ENCODE peak calls at places on chromosomes 1 and 21, in four cellular contexts. U is A549, D is HCT116, T is SK-N-SH. C is an unnamed sample.

GRCh38 chr21:32276671-32277070 is 2.2 kb downstream of the MIS18A start:
- DNase-seq in U (no peak), D (no peak), T (no peak), C (no peak)

GRCh38 chr1:8078176-8078671 is 52.1 kb upstream of the ERRFI1 start:
- DNase-seq in T (no peak), U (peak), D (peak), C (peak)

GRCh38 chr1:229998980-229999379 is 68.1 kb upstream of the GALNT2 start:
- DNase-seq in D (no peak), U (no peak), T (no peak), C (no peak)

GRCh38 chr1:107992341-107992740 is 27.4 kb upstream of the VAV3 start:
- DNase-seq in T (no peak), D (no peak), U (no peak), C (no peak)

GRCh38 chr1:25685938-25686665 is 69.5 kb downstream of the MAN1C1 start:
- DNase-seq in U (no peak), T (no peak), D (no peak), C (no peak)

GRCh38 chr1:186420923-186421322 is 40.0 kb downstream of the PDC start:
- DNase-seq in T (no peak), U (no peak), D (no peak), C (no peak)

GRCh38 chr1:87968259-87968955 is 639.7 kb downstream of the LMO4 start:
- DNase-seq in D (no peak), U (no peak), T (no peak), C (peak)

GRCh38 chr21:35273331-35273730 is 224.2 kb upstream of the RUNX1 start:
- DNase-seq in T (no peak), U (no peak), D (no peak), C (no peak)

GRCh38 chr21:38170705-38171682 is 85.8 kb upstream of the KCNJ15 start:
- DNase-seq in D (no peak), T (no peak), U (peak), C (peak)

GRCh38 chr1:86429830-86430229 is 5.9 kb downstream of the CLCA2 start:
- DNase-seq in U (peak), D (no peak), T (no peak), C (peak)

GRCh38 chr1:226601456-226601855 is 52.9 kb downstream of the STUM start:
- DNase-seq in D (no peak), T (no peak), U (no peak), C (no peak)

GRCh38 chr1:151815716-151816327 is 10.6 kb upstream of the LINGO4 start:
- DNase-seq in U (no peak), T (no peak), D (no peak), C (no peak)

GRCh38 chr21:39057121-39057520 is 126.1 kb downstream of the PSMG1 start:
- DNase-seq in D (no peak), T (no peak), U (no peak), C (no peak)

GRCh38 chr21:43854773-43855633 is 10.0 kb upstream of the AGPAT3 start:
- DNase-seq in T (no peak), U (no peak), D (no peak), C (no peak)

GRCh38 chr1:199123615-199124014 is 484.8 kb downstream of the PTPRC start:
- DNase-seq in U (no peak), D (no peak), T (no peak), C (no peak)

GRCh38 chr1:41362749-41363631 is 1.8 kb downstream of the FOXO6 start:
- DNase-seq in T (no peak), D (no peak), U (no peak), C (no peak)

GRCh38 chr1:203661572-203661971 is 34.9 kb downstream of the ATP2B4 start:
- DNase-seq in D (peak), T (no peak), U (no peak), C (no peak)

GRCh38 chr1:111366256-111366655 is 61.3 kb downstream of the OVGP1 start:
- DNase-seq in D (no peak), U (no peak), T (no peak), C (no peak)

GRCh38 chr1:111571987-111572386 is 47.6 kb upstream of the RAP1A start:
- DNase-seq in U (no peak), D (no peak), T (no peak), C (no peak)

GRCh38 chr1:25031601-25031965 is 101.5 kb upstream of the RUNX3 start:
- DNase-seq in T (no peak), U (no peak), D (no peak), C (no peak)

GRCh38 chr1:24775901-24776300 is 30.7 kb downstream of the CLIC4 start:
- DNase-seq in D (no peak), U (no peak), T (no peak), C (no peak)

GRCh38 chr1:112272101-112272772 is 123.8 kb upstream of the CTTNBP2NL start:
- DNase-seq in T (no peak), D (no peak), U (no peak), C (no peak)

GRCh38 chr1:44237721-44238457 is 24.6 kb downstream of the DMAP1 start:
- DNase-seq in U (no peak), T (peak), D (peak), C (peak)

GRCh38 chr1:223123238-223123976 is 19.6 kb downstream of the TLR5 start:
- DNase-seq in T (peak), U (peak), D (peak), C (peak)

GRCh38 chr21:22120616-22121266 is 1122.5 kb downstream of the NCAM2 start:
- DNase-seq in T (no peak), U (peak), D (no peak), C (no peak)

GRCh38 chr21:14526816-14527689 is 19.1 kb downstream of the SAMSN1 start:
- DNase-seq in T (no peak), D (no peak), U (no peak), C (no peak)

GRCh38 chr21:46667191-46667734 is 31.8 kb downstream of the PRMT2 start:
- DNase-seq in T (peak), D (no peak), U (peak), C (peak)

GRCh38 chr1:211352985-211353515 is 26.4 kb downstream of the TRAF5 start:
- DNase-seq in D (peak), U (peak), T (no peak), C (no peak)

GRCh38 chr1:18927082-18927653 is 24.8 kb upstream of the ALDH4A1 start:
- DNase-seq in T (no peak), D (no peak), U (no peak), C (no peak)

GRCh38 chr1:156376146-156376545 is 7.1 kb downstream of the RHBG start:
- DNase-seq in D (no peak), T (no peak), U (no peak), C (no peak)

GRCh38 chr1:116008651-116009380 is 32.5 kb downstream of the SLC22A15 start:
- DNase-seq in U (no peak), T (no peak), D (no peak), C (no peak)

GRCh38 chr1:182608236-182608635 is 4.0 kb upstream of the RGS16 start:
- DNase-seq in U (no peak), D (no peak), T (peak), C (no peak)

GRCh38 chr1:8847990-8848389 is 30.5 kb downstream of the ENO1 start:
- DNase-seq in T (no peak), U (no peak), D (no peak), C (peak)

GRCh38 chr1:14565076-14565475 is 33.4 kb upstream of the KAZN start:
- DNase-seq in D (no peak), U (no peak), T (no peak), C (no peak)

GRCh38 chr1:94345148-94345721 is 73.0 kb upstream of the ABCD3 start:
- DNase-seq in T (no peak), U (no peak), D (no peak), C (no peak)

GRCh38 chr1:85027242-85027983 is 20.9 kb downstream of the MCOLN3 start:
- DNase-seq in T (no peak), D (no peak), U (peak), C (no peak)

GRCh38 chr1:174072546-174072945 is 50.4 kb upstream of the RC3H1 start:
- DNase-seq in U (no peak), T (no peak), D (no peak), C (no peak)

GRCh38 chr1:31799196-31799894 is 16.5 kb downstream of the SPOCD1 start:
- DNase-seq in U (no peak), T (no peak), D (no peak), C (no peak)

GRCh38 chr1:22841754-22842370 is 130.8 kb downstream of the LACTBL1 start:
- DNase-seq in U (no peak), D (no peak), T (no peak), C (no peak)

GRCh38 chr1:17232759-17233661 is 15.9 kb upstream of the PADI3 start:
- DNase-seq in D (peak), T (no peak), U (peak), C (peak)

GRCh38 chr1:17235135-17235880 is 13.6 kb upstream of the PADI3 start:
- DNase-seq in T (no peak), D (no peak), U (peak), C (no peak)

GRCh38 chr1:17230671-17231310 is 18.1 kb upstream of the PADI3 start:
- DNase-seq in U (no peak), D (no peak), T (no peak), C (no peak)

GRCh38 chr1:17234405-17234804 is 14.5 kb upstream of the PADI3 start:
- DNase-seq in T (no peak), U (no peak), D (no peak), C (no peak)

GRCh38 chr1:17233675-17234074 is 15.2 kb upstream of the PADI3 start:
- DNase-seq in U (peak), T (peak), D (peak), C (peak)
- TF ChIP-seq MAX in U (peak), T (peak), D (no peak), C (no peak)

GRCh38 chr1:179146476-179146875 is 64.6 kb downstream of the TOR3A start:
- DNase-seq in T (no peak), D (no peak), U (no peak), C (peak)
- H3K27ac ChIP-seq in T (no peak), D (no peak), U (no peak), C (peak)

GRCh38 chr1:37455516-37455915 is 18.9 kb upstream of the ZC3H12A start:
- DNase-seq in U (no peak), T (no peak), D (no peak), C (no peak)

GRCh38 chr1:37453647-37454046 is 20.7 kb upstream of the ZC3H12A start:
- DNase-seq in U (no peak), T (no peak), D (no peak), C (no peak)

GRCh38 chr1:37456614-37457013 is 17.8 kb upstream of the ZC3H12A start:
- DNase-seq in D (no peak), U (no peak), T (no peak), C (no peak)

GRCh38 chr1:37461698-37462436 is 12.5 kb upstream of the ZC3H12A start:
- DNase-seq in D (no peak), U (peak), T (no peak), C (peak)

GRCh38 chr1:37458551-37458950 is 15.8 kb upstream of the ZC3H12A start:
- DNase-seq in U (peak), D (no peak), T (no peak), C (no peak)
- TF ChIP-seq CTCF in U (no peak), D (peak), T (no peak), C (no peak)

GRCh38 chr1:56820755-56821461 is 1.7 kb upstream of the FYB2 start:
- DNase-seq in D (peak), T (peak), U (peak), C (peak)

GRCh38 chr1:56821462-56821797 is 2.2 kb upstream of the FYB2 start:
- DNase-seq in U (no peak), T (peak), D (no peak), C (peak)

GRCh38 chr1:56825436-56825835 is 6.2 kb upstream of the FYB2 start:
- DNase-seq in T (no peak), U (no peak), D (no peak), C (no peak)

GRCh38 chr1:56827711-56828110 is 8.5 kb upstream of the FYB2 start:
- DNase-seq in D (no peak), T (no peak), U (no peak), C (no peak)

GRCh38 chr1:56824956-56825355 is 5.8 kb upstream of the FYB2 start:
- DNase-seq in D (no peak), T (no peak), U (no peak), C (no peak)
- TF ChIP-seq MAX in D (no peak), T (no peak), U (no peak), C (no peak)

DNA sequence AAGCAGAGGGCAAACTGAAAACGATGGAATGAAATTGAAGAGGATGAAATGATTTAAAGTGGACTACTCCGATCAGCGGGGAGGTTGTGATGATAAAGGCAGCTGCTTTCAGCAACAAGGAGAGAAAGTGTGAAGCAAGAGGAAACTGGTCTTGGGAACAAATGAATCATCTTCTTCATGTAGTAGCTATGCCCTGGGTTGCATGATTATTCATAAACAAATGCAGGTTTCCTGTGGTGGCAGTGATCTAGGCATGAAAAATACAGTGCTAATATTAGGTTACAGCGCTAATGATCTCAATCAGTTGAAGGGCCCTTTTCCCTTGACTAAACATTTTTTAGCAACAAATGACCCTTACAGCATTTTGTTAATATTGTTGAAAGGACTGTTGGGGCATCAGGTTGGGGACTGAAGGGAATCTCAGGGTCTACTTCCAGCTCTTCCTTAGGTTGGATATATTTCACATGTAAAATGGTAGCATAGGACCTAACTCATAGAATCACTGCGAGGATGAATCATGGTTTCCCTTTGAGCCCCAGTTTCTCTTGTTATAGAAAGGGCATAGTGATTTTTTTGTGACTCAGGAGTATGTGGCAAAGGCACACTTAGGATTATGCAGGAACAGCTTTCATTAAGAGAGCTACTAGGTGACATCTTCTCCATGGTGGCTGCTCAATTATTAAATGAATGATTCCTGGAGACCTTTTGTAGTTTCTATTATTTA is 1.9 kb upstream of the ZFYVE9 start:
- DNase-seq in D (no peak), U (no peak), T (no peak), C (peak)
- H3K27ac ChIP-seq in D (no peak), U (no peak), T (no peak), C (peak)

DNA sequence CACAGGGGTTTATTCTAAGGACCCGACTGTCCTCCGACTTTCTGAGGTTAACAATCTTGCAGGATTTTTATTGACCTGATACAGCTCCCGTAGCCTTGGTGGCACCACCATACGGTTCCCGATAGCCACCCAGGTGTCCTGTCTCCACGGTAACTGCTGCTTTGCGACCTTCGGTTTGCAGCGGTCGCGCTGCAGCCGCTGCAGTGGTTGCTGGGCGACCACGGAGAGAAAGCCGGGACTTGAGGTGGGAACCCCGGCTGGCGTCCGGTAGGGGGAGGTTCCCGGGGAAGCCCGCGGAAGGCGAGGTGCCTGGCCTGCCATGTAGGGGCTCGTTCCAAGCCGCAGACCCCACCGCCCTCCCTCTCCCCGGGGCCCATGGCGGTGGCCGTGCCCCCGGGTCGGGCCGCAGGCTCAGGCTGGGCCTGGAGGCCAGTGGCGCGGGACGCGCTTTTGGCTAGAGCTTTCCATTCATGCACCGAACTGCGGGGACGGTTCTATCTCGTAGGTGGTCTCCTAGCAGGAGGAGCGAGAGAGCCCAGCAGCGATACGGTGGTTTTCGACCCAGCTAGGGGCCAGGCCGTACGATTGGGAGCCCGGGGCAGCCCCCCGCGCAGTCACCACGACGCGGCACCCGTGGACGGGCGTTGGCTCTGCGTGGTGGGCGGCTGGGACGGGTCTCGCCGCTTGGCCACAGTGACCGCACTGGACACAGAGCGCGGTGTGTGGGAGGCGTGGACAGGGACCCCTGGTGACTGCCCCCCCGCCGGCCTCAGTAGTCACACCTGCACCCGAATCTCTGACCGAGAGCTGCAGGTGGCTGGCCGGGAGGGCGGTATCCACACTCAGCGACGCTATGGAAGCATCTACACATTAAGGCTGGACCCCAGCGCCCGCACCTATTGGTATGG is at the start of gene KLHDC9:
- DNase-seq in U (peak), D (peak), T (peak), C (peak)
- TF ChIP-seq CTCF in U (no peak), D (no peak), T (no peak), C (no peak)

GRCh38 chr21:45166931-45167330 is 92.6 kb downstream of the ADARB1 start:
- DNase-seq in T (no peak), D (no peak), U (no peak), C (no peak)
- TF ChIP-seq MAX in T (no peak), D (no peak), U (no peak), C (no peak)

GRCh38 chr1:20685099-20685662 is 24.0 kb upstream of the DDOST start:
- DNase-seq in D (no peak), T (no peak), U (no peak), C (peak)
- H3K27ac ChIP-seq in D (no peak), T (no peak), U (no peak), C (no peak)

GRCh38 chr1:51534447-51534846 is 15.4 kb upstream of the EPS15 start:
- DNase-seq in D (no peak), T (no peak), U (no peak), C (no peak)

GRCh38 chr1:51537568-51537967 is 18.5 kb upstream of the EPS15 start:
- DNase-seq in T (no peak), D (no peak), U (no peak), C (no peak)

GRCh38 chr1:51532853-51533252 is 13.8 kb upstream of the EPS15 start:
- DNase-seq in T (no peak), D (no peak), U (no peak), C (no peak)

DNA sequence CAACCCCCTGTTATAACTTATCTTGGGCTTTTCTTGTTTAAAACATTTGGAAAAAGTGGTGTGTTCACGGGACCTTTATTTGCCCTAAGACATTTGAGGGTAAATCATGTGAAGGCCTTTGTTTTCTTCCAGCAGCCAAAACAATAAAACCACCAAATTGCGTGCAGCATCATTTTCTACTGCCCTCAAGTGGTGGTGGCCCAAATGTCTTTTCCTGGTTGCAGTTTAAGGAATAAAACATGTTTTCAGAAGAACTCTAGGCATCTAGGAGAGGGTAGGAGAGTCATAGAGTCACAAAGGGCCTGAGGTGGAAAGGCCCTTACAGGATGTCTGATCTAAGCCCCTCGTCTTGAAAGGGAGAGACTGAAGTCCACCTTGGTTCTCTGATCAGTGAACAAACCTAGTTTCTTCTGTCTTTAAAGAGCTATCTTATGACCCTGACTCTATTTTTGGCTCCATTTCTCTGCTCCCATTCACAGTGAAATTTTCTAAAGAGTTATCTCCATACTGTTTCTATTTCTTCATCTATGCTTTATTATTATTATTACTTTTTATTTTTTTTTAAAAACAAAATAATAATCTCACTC is 16.0 kb upstream of the EPS15 start:
- DNase-seq in U (peak), D (peak), T (peak), C (peak)
- TF ChIP-seq CTCF in U (peak), D (peak), T (peak), C (peak)

GRCh38 chr1:59901770-59902388 is 24.7 kb downstream of the CYP2J2 start:
- DNase-seq in D (no peak), U (no peak), T (no peak), C (no peak)
- TF ChIP-seq MAX in D (no peak), U (no peak), T (no peak), C (no peak)